ENCODE peak calls at places on chromosome 11, in four cellular contexts. V is GOT3; S is activated T-cell treated with anti-CD3 and anti-CD28 coated beads, Interleukin-2, amount 50 U/mL, for 4 hours; Z is SW 1271. D is an unnamed sample.

GRCh38 chr11:114440971-114441810 is 1.9 kb downstream of the REXO2 start:
- DNase-seq in V (no peak), S (no peak), Z (no peak), D (no peak)

GRCh38 chr11:80388536-80388935 is 947.7 kb upstream of the TENM4 start:
- DNase-seq in V (no peak), S (no peak), Z (no peak), D (no peak)

GRCh38 chr11:66081505-66081904 is 11.4 kb downstream of the PACS1 start:
- DNase-seq in V (no peak), S (peak), Z (no peak), D (peak)

GRCh38 chr11:34890089-34890488 is 26.1 kb downstream of the APIP start:
- DNase-seq in V (no peak), S (no peak), Z (no peak), D (no peak)

GRCh38 chr11:57935402-57936049 is 88.2 kb upstream of the OR9Q1 start:
- DNase-seq in V (no peak), S (no peak), Z (no peak), D (no peak)

GRCh38 chr11:118277312-118277711 is 13.2 kb upstream of the MPZL2 start:
- DNase-seq in V (no peak), S (no peak), Z (peak), D (no peak)

GRCh38 chr11:5204787-5205186 is 4.3 kb upstream of the OR51V1 start:
- DNase-seq in V (no peak), S (no peak), Z (peak), D (no peak)

GRCh38 chr11:8650401-8650990 is 32.0 kb downstream of the TRIM66 start:
- DNase-seq in V (no peak), S (no peak), Z (no peak), D (no peak)

GRCh38 chr11:95985174-95985808 is 61.4 kb upstream of the MTMR2 start:
- DNase-seq in V (no peak), S (no peak), Z (no peak), D (no peak)

D was measured in lower lobe of right lung.